ENCODE peak calls at places on chromosomes 16 and 17, in nine cellular contexts. R is activated naive CD4-positive, alpha-beta T cell treated with anti-CD3 and anti-CD28 coated beads for 36 hours; K is neural progenitor cell; C is iPS-NIHi11; M is HFFc6; X is body of pancreas; V is activated CD8-positive, alpha-beta memory T cell treated with anti-CD3 and anti-CD28 coated beads for 1 hour; Q is effector memory CD8-positive, alpha-beta T cell; H is psoas muscle. D is an unnamed sample.
A peak's percentile ranks its signal among the peaks of the same experiment; 100 is the strongest.

GRCh38 chr17:27612160-27612767 is 18.7 kb upstream of the LGALS9 start:
- DNase-seq in R (peak; percentile 64), K (no peak), C (no peak), M (no peak), X (no peak), V (no peak), Q (no peak), H (no peak), D (no peak)

GRCh38 chr16:75606507-75606906 is 16.6 kb downstream of the ADAT1 start:
- DNase-seq in R (no peak), K (no peak), C (no peak), M (no peak), X (no peak), V (no peak), Q (no peak), H (no peak), D (no peak)

GRCh38 chr16:28193530-28194423 is 18.0 kb downstream of the XPO6 start:
- DNase-seq in R (peak; percentile 77), K (no peak), C (no peak), M (peak; percentile 93), X (no peak), V (no peak), Q (no peak), H (peak; percentile 19), D (no peak)

GRCh38 chr17:10215286-10215685 is 16.9 kb upstream of the GAS7 start:
- DNase-seq in R (no peak), K (no peak), C (no peak), M (no peak), X (no peak), V (no peak), Q (no peak), H (no peak), D (no peak)

GRCh38 chr17:42891539-42892152 is 9.0 kb upstream of the G6PC1 start:
- DNase-seq in R (no peak), K (peak; percentile 33), C (peak; percentile 67), M (no peak), X (peak; percentile 50), V (no peak), Q (no peak), H (peak; percentile 28), D (peak; percentile 69)

GRCh38 chr17:39194089-39194984 is 3.1 kb downstream of the CACNB1 start:
- DNase-seq in R (no peak), K (peak; percentile 81), C (peak; percentile 84), M (peak; percentile 43), X (no peak), V (no peak), Q (no peak), H (peak; percentile 91), D (peak; percentile 93)

GRCh38 chr17:76948301-76948700 is 80.1 kb downstream of the MGAT5B start:
- DNase-seq in R (no peak), K (no peak), C (no peak), M (no peak), X (no peak), V (no peak), Q (no peak), H (no peak), D (no peak)

GRCh38 chr17:83173997-83174858 is 94.8 kb downstream of the METRNL start:
- DNase-seq in R (peak; percentile 1), K (peak; percentile 62), C (no peak), M (no peak), X (no peak), V (no peak), Q (no peak), H (peak; percentile 59), D (peak; percentile 29)

GRCh38 chr17:1365445-1366039 is 34.5 kb downstream of the YWHAE start:
- DNase-seq in R (peak; percentile 73), K (peak; percentile 84), C (peak; percentile 71), M (peak; percentile 76), X (peak; percentile 67), V (peak; percentile 17), Q (peak; percentile 55), H (no peak), D (peak; percentile 77)

GRCh38 chr17:48131216-48131824 is 23.8 kb downstream of the SNX11 start:
- DNase-seq in R (peak; percentile 75), K (peak; percentile 93), C (peak; percentile 84), M (peak; percentile 50), X (peak; percentile 61), V (no peak), Q (peak; percentile 52), H (no peak), D (peak; percentile 86)

GRCh38 chr17:61510237-61510636 is 58.0 kb downstream of the TBX4 start:
- DNase-seq in R (no peak), K (no peak), C (no peak), M (no peak), X (no peak), V (no peak), Q (no peak), H (no peak), D (no peak)

GRCh38 chr17:70929226-70929625 is 759.9 kb downstream of the KCNJ2 start:
- DNase-seq in R (no peak), K (no peak), C (no peak), M (no peak), X (no peak), V (no peak), Q (no peak), H (no peak), D (no peak)

GRCh38 chr17:8481089-8481488 is 45.4 kb downstream of the NDEL1 start:
- DNase-seq in R (no peak), K (no peak), C (no peak), M (no peak), X (no peak), V (no peak), Q (no peak), H (no peak), D (peak; percentile 31)

GRCh38 chr17:72968798-72969197 is 123.7 kb downstream of the SLC39A11 start:
- DNase-seq in R (no peak), K (no peak), C (no peak), M (no peak), X (no peak), V (no peak), Q (no peak), H (no peak), D (no peak)

GRCh38 chr17:76995352-76996105 is 127.3 kb downstream of the MGAT5B start:
- DNase-seq in R (no peak), K (peak; percentile 50), C (peak; percentile 64), M (no peak), X (no peak), V (no peak), Q (no peak), H (no peak), D (peak; percentile 80)

GRCh38 chr17:49031965-49032928 is 35.1 kb downstream of the IGF2BP1 start:
- DNase-seq in R (peak; percentile 65), K (peak; percentile 93), C (peak; percentile 80), M (peak; percentile 67), X (peak; percentile 58), V (peak; percentile 6), Q (peak; percentile 21), H (no peak), D (peak; percentile 81)

GRCh38 chr17:75428775-75429469 is 23.4 kb upstream of the GRB2 start:
- DNase-seq in R (no peak), K (no peak), C (no peak), M (peak; percentile 85), X (no peak), V (no peak), Q (no peak), H (no peak), D (no peak)

GRCh38 chr17:12627177-12627629 is 38.5 kb upstream of the MYOCD start:
- DNase-seq in R (no peak), K (no peak), C (no peak), M (peak; percentile 98), X (peak; percentile 16), V (no peak), Q (no peak), H (no peak), D (no peak)

GRCh38 chr16:23847938-23848337 is 12.2 kb downstream of the PRKCB start:
- DNase-seq in R (peak; percentile 77), K (no peak), C (no peak), M (no peak), X (no peak), V (no peak), Q (peak; percentile 43), H (no peak), D (no peak)

GRCh38 chr17:61144876-61145564 is 254.6 kb upstream of the TBX2 start:
- DNase-seq in R (no peak), K (no peak), C (no peak), M (no peak), X (no peak), V (no peak), Q (no peak), H (no peak), D (no peak)

GRCh38 chr16:58636474-58636873 is 6.8 kb upstream of the CNOT1 start:
- DNase-seq in R (no peak), K (no peak), C (no peak), M (no peak), X (no peak), V (no peak), Q (no peak), H (no peak), D (no peak)

GRCh38 chr17:41734139-41734948 is at the start of gene HAP1:
- DNase-seq in R (no peak), K (peak; percentile 79), C (peak; percentile 87), M (no peak), X (peak; percentile 37), V (no peak), Q (no peak), H (peak; percentile 27), D (peak; percentile 84)

GRCh38 chr17:36732351-36732750 is 131.0 kb downstream of the MRM1 start:
- DNase-seq in R (no peak), K (no peak), C (no peak), M (no peak), X (no peak), V (no peak), Q (no peak), H (no peak), D (no peak)

GRCh38 chr17:79559111-79559887 is 51.6 kb downstream of the RBFOX3 start:
- DNase-seq in R (no peak), K (no peak), C (no peak), M (no peak), X (no peak), V (no peak), Q (no peak), H (no peak), D (no peak)

GRCh38 chr17:61477204-61477834 is 25.1 kb downstream of the TBX4 start:
- DNase-seq in R (no peak), K (no peak), C (no peak), M (no peak), X (peak; percentile 5), V (no peak), Q (no peak), H (no peak), D (peak; percentile 36)

GRCh38 chr17:60729854-60730253 is 52.2 kb downstream of the BCAS3 start:
- DNase-seq in R (no peak), K (no peak), C (no peak), M (no peak), X (no peak), V (no peak), Q (no peak), H (no peak), D (no peak)

GRCh38 chr17:30378191-30378796 is 433 bp upstream of the CPD start:
- DNase-seq in R (peak; percentile 76), K (peak; percentile 45), C (no peak), M (no peak), X (peak; percentile 42), V (peak; percentile 25), Q (peak; percentile 59), H (no peak), D (no peak)

GRCh38 chr17:81494984-81495383 is 17.6 kb downstream of the ACTG1 start:
- DNase-seq in R (no peak), K (peak; percentile 10), C (no peak), M (no peak), X (no peak), V (no peak), Q (no peak), H (no peak), D (no peak)